ENCODE peak calls at places on chromosomes 1 and 21, in seven cellular contexts. I, P, Q, H, R, M and T are unnamed samples. For H3K4me1, the result is how much of the 10 kb centered on the place peaks cover.

GRCh38 chr1:86583593-86583992 is 36.7 kb downstream of the CLCA4 start:
- DNase-seq in I (no peak), P (no peak), Q (no peak), H (no peak), R (no peak), M (no peak), T (no peak)

GRCh38 chr1:244680667-244681066 is 27.7 kb downstream of the DESI2 start:
- DNase-seq in I (no peak), P (no peak), Q (no peak), H (no peak), R (no peak), M (no peak), T (no peak)

GRCh38 chr21:44853601-44854390 is 19.7 kb downstream of the PTTG1IP start:
- DNase-seq in I (no peak), P (no peak), Q (peak), H (peak), R (no peak), M (no peak), T (peak)

GRCh38 chr1:178781549-178781948 is 56.5 kb downstream of the RALGPS2 start:
- DNase-seq in I (no peak), P (no peak), Q (no peak), H (no peak), R (no peak), M (no peak), T (no peak)

GRCh38 chr1:169595764-169596711 is 9.8 kb upstream of the F5 start:
- DNase-seq in I (no peak), P (no peak), Q (no peak), H (no peak), R (no peak), M (no peak), T (no peak)

GRCh38 chr1:164759945-164760584 is 201.1 kb downstream of the PBX1 start:
- DNase-seq in I (no peak), P (no peak), Q (no peak), H (no peak), R (no peak), M (no peak), T (no peak)

GRCh38 chr1:96472471-96472870 is 249.1 kb upstream of the PTBP2 start:
- DNase-seq in I (no peak), P (no peak), Q (no peak), H (no peak), R (no peak), M (no peak), T (no peak)

GRCh38 chr1:14677291-14677690 is 78.8 kb downstream of the KAZN start:
- DNase-seq in I (no peak), P (no peak), Q (no peak), H (no peak), R (no peak), M (no peak), T (no peak)

GRCh38 chr21:39502631-39503030 is 50.9 kb downstream of the SH3BGR start:
- DNase-seq in I (no peak), P (no peak), Q (no peak), H (no peak), R (no peak), M (no peak), T (peak)

DNA sequence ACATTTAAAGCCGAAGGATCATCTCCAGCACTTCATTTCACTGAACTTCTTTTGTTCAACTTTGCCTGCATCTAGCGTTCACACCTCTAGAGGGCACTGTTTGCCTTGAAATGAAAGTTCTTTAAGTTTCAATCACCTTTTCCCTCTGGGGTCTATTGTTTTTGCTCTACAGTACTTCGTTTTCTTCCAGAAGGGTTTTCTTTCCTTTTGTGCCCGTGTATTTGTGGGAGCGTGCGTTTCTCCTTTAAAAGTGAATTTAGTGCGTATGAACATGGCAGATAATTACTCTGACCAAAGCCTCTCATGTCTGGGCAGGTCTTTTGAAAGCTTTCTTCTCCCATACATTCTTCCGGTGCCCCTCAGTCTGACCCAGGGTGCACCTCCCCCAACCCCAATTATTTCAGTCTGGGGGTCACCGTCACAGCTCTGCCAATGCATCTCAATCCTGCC is 88.3 kb downstream of the NUF2 start:
- DNase-seq in I (no peak), P (no peak), Q (peak), H (no peak), R (no peak), M (peak), T (no peak)
- TF ChIP-seq CTCF in I (peak), P (no peak), Q (peak), H (peak), R (peak), M (peak), T (peak)

GRCh38 chr1:27787895-27788294 is 14.9 kb downstream of the STX12 start:
- DNase-seq in I (no peak), P (no peak), Q (no peak), H (no peak), R (no peak), M (no peak), T (no peak)
- H3K4me1 ChIP-seq in I (under half), P (under half), Q (under half), H (half or more), R (half or more), M (under half), T (under half)

GRCh38 chr1:51705035-51705434 is 88.1 kb downstream of the OSBPL9 start:
- DNase-seq in I (no peak), P (no peak), Q (no peak), H (no peak), R (no peak), M (no peak), T (no peak)
- TF ChIP-seq CTCF in I (no peak), P (no peak), Q (no peak), H (no peak), R (no peak), M (no peak), T (no peak)

GRCh38 chr1:117574206-117574835 is 31.5 kb upstream of the TENT5C start:
- DNase-seq in I (no peak), P (no peak), Q (peak), H (peak), R (no peak), M (no peak), T (no peak)

GRCh38 chr1:117573386-117574040 is 32.3 kb upstream of the TENT5C start:
- DNase-seq in I (no peak), P (peak), Q (peak), H (no peak), R (no peak), M (no peak), T (peak)

GRCh38 chr1:117576236-117576635 is 29.6 kb upstream of the TENT5C start:
- DNase-seq in I (no peak), P (no peak), Q (peak), H (peak), R (peak), M (no peak), T (no peak)

GRCh38 chr1:117578466-117578865 is 27.4 kb upstream of the TENT5C start:
- DNase-seq in I (no peak), P (no peak), Q (peak), H (no peak), R (no peak), M (no peak), T (peak)

GRCh38 chr1:117575586-117576225 is 30.1 kb upstream of the TENT5C start:
- DNase-seq in I (no peak), P (no peak), Q (peak), H (peak), R (peak), M (no peak), T (peak)
- H3K4me1 ChIP-seq in I (under half), P (under half), Q (under half), H (under half), R (under half), M (under half), T (under half)

GRCh38 chr1:153513023-153513422 is 22.8 kb downstream of the S100A6 start:
- DNase-seq in I (no peak), P (no peak), Q (no peak), H (no peak), R (no peak), M (no peak), T (no peak)
- TF ChIP-seq CTCF in I (peak), P (no peak), Q (no peak), H (no peak), R (no peak), M (no peak), T (no peak)

GRCh38 chr1:9558271-9558945 is 19.1 kb downstream of the SLC25A33 start:
- DNase-seq in I (no peak), P (no peak), Q (no peak), H (no peak), R (no peak), M (no peak), T (no peak)
- H3K4me1 ChIP-seq in I (under half), P (under half), Q (under half), H (under half), R (half or more), M (under half), T (half or more)

GRCh38 chr1:84541679-84542078 is 32.6 kb downstream of the CTBS start:
- DNase-seq in I (no peak), P (no peak), Q (no peak), H (no peak), R (no peak), M (no peak), T (no peak)
- TF ChIP-seq CTCF in I (no peak), P (no peak), Q (peak), H (no peak), R (no peak), M (peak), T (no peak)